ENCODE peak calls at places on chromosomes 6 and 20, in eight cellular contexts. K is coronary artery; Y is lung; I is AG09309; J is ureter; M is GM04504; D is activated CD8-positive, alpha-beta memory T cell treated with anti-CD3 and anti-CD28 coated beads for 24 hours; T is T1000. G is an unnamed sample.

GRCh38 chr20:63791497-63792156 is 39.4 kb downstream of the ZBTB46 start:
- DNase-seq in K (no peak), Y (no peak), I (no peak), J (no peak), M (no peak), D (no peak), T (no peak), G (no peak)

GRCh38 chr6:144447487-144447886 is 162.4 kb downstream of the UTRN start:
- DNase-seq in K (no peak), Y (no peak), I (no peak), J (no peak), M (no peak), D (no peak), T (no peak), G (no peak)

GRCh38 chr6:111521497-111522275 is 38.7 kb upstream of the REV3L start:
- DNase-seq in K (no peak), Y (no peak), I (no peak), J (no peak), M (no peak), D (no peak), T (no peak), G (no peak)

GRCh38 chr6:138107752-138108592 is 753 bp upstream of the PERP start:
- DNase-seq in K (no peak), Y (no peak), I (no peak), J (no peak), M (no peak), D (no peak), T (no peak), G (no peak)

GRCh38 chr6:129672345-129672691 is 37.7 kb downstream of the ARHGAP18 start:
- DNase-seq in K (no peak), Y (no peak), I (no peak), J (no peak), M (no peak), D (no peak), T (no peak), G (no peak)

GRCh38 chr6:123745877-123746276 is 57.8 kb upstream of the NKAIN2 start:
- DNase-seq in K (no peak), Y (no peak), I (no peak), J (no peak), M (no peak), D (no peak), T (no peak), G (no peak)

GRCh38 chr20:38542994-38543906 is 37.7 kb upstream of the ADIG start:
- DNase-seq in K (no peak), Y (no peak), I (no peak), J (no peak), M (no peak), D (no peak), T (no peak), G (no peak)

GRCh38 chr20:36792422-36792821 is 18.9 kb upstream of the DSN1 start:
- DNase-seq in K (no peak), Y (no peak), I (peak), J (no peak), M (no peak), D (no peak), T (peak), G (no peak)

GRCh38 chr20:57603120-57603519 is 17.1 kb downstream of the ZBP1 start:
- DNase-seq in K (no peak), Y (no peak), I (no peak), J (no peak), M (no peak), D (no peak), T (no peak), G (no peak)

GRCh38 chr6:23568292-23568691 is 557.7 kb upstream of the NRSN1 start:
- DNase-seq in K (no peak), Y (no peak), I (no peak), J (no peak), M (no peak), D (no peak), T (no peak), G (no peak)

GRCh38 chr20:60063739-60064138 is 105.5 kb downstream of the CDH26 start:
- DNase-seq in K (no peak), Y (no peak), I (no peak), J (no peak), M (no peak), D (no peak), T (no peak), G (no peak)

GRCh38 chr6:14321992-14322772 is 204.6 kb downstream of the CD83 start:
- DNase-seq in K (no peak), Y (no peak), I (no peak), J (no peak), M (no peak), D (no peak), T (no peak), G (no peak)

GRCh38 chr6:140079328-140079727 is 704.9 kb upstream of the CITED2 start:
- DNase-seq in K (peak), Y (no peak), I (no peak), J (no peak), M (no peak), D (no peak), T (no peak), G (no peak)

GRCh38 chr6:112560651-112561050 is 213.5 kb downstream of the RFPL4B start:
- DNase-seq in K (no peak), Y (no peak), I (no peak), J (no peak), M (no peak), D (no peak), T (no peak), G (no peak)

GRCh38 chr6:133641111-133641510 is 247.8 kb upstream of the TCF21 start:
- DNase-seq in K (no peak), Y (no peak), I (no peak), J (no peak), M (no peak), D (no peak), T (no peak), G (no peak)

GRCh38 chr6:13859871-13860555 is 45.7 kb upstream of the MCUR1 start:
- DNase-seq in K (no peak), Y (no peak), I (no peak), J (no peak), M (no peak), D (no peak), T (no peak), G (no peak)

GRCh38 chr6:132931937-132932336 is 117.6 kb downstream of the RPS12 start:
- DNase-seq in K (no peak), Y (no peak), I (peak), J (no peak), M (peak), D (no peak), T (peak), G (no peak)

GRCh38 chr6:79898076-79898475 is 49.3 kb downstream of the ELOVL4 start:
- DNase-seq in K (no peak), Y (no peak), I (no peak), J (no peak), M (no peak), D (no peak), T (no peak), G (no peak)

GRCh38 chr20:137668-138131 is 4.7 kb upstream of the DEFB126 start:
- DNase-seq in K (no peak), Y (no peak), I (no peak), J (no peak), M (no peak), D (no peak), T (no peak), G (no peak)

GRCh38 chr20:46206025-46206424 is 87.9 kb downstream of the CD40 start:
- DNase-seq in K (no peak), Y (peak), I (no peak), J (peak), M (no peak), D (no peak), T (no peak), G (no peak)

GRCh38 chr6:22003219-22003779 is 293.5 kb downstream of the PRL start:
- DNase-seq in K (no peak), Y (no peak), I (no peak), J (no peak), M (no peak), D (no peak), T (no peak), G (no peak)

GRCh38 chr20:46568570-46569129 is 18.2 kb upstream of the OCSTAMP start:
- DNase-seq in K (no peak), Y (peak), I (peak), J (peak), M (peak), D (no peak), T (no peak), G (no peak)

GRCh38 chr20:58174708-58175287 is 53.7 kb downstream of the ANKRD60 start:
- DNase-seq in K (no peak), Y (no peak), I (no peak), J (peak), M (no peak), D (no peak), T (no peak), G (no peak)

GRCh38 chr6:141141870-141142269 is 990.9 kb upstream of the GJE1 start:
- DNase-seq in K (no peak), Y (no peak), I (no peak), J (no peak), M (no peak), D (no peak), T (no peak), G (no peak)

GRCh38 chr6:121439456-121440250 is 4.2 kb downstream of the GJA1 start:
- DNase-seq in K (no peak), Y (no peak), I (no peak), J (no peak), M (no peak), D (no peak), T (no peak), G (no peak)

GRCh38 chr6:160730911-160731310 is 28.9 kb downstream of the PLG start:
- DNase-seq in K (no peak), Y (no peak), I (no peak), J (no peak), M (no peak), D (no peak), T (no peak), G (no peak)

GRCh38 chr6:31568537-31568961 is 3.5 kb upstream of the LTA start:
- DNase-seq in K (no peak), Y (no peak), I (no peak), J (no peak), M (no peak), D (peak), T (no peak), G (peak)